ENCODE peak calls at places on chromosomes 12 and 14, in ten cellular contexts. Y, U, D, W, L, Z, A, K, J and P are unnamed samples.

GRCh38 chr12:32983968-32984367 is 87.4 kb upstream of the PKP2 start:
- DNase-seq in A (no peak), L (no peak), K (no peak), W (no peak), Z (no peak), Y (no peak), J (no peak), D (no peak), U (no peak), P (no peak)

GRCh38 chr14:53894456-53894855 is 62.2 kb downstream of the BMP4 start:
- DNase-seq in L (no peak), U (no peak), Y (peak; percentile 79), D (no peak), A (no peak), W (no peak), K (no peak), Z (no peak), J (no peak), P (no peak)

GRCh38 chr14:32358781-32359180 is 29.7 kb downstream of the AKAP6 start:
- DNase-seq in K (no peak), J (no peak), D (no peak), A (no peak), U (no peak), Z (no peak), L (no peak), Y (no peak), W (no peak), P (no peak)

GRCh38 chr14:52399104-52399503 is 85.0 kb downstream of the PTGER2 start:
- DNase-seq in K (no peak), D (no peak), Z (no peak), U (no peak), J (no peak), L (no peak), A (peak; percentile 48), W (no peak), Y (no peak), P (no peak)

GRCh38 chr14:71324767-71325272 is 417.6 kb downstream of the PCNX1 start:
- DNase-seq in L (no peak), Y (peak; percentile 38), Z (peak; percentile 89), J (no peak), D (no peak), A (no peak), U (no peak), K (no peak), W (no peak), P (no peak)

GRCh38 chr14:92945959-92946846 is 23.3 kb downstream of the CHGA start:
- DNase-seq in J (peak; percentile 63), U (peak; percentile 51), Y (peak; percentile 60), W (peak; percentile 85), L (no peak), D (peak; percentile 91), A (peak; percentile 47), K (peak; percentile 51), Z (no peak), P (peak; percentile 84)

GRCh38 chr12:121820056-121820455 is 16.2 kb downstream of the SETD1B start:
- DNase-seq in J (no peak), D (no peak), K (no peak), Y (no peak), L (no peak), A (no peak), Z (no peak), U (no peak), W (no peak), P (no peak)

GRCh38 chr12:5989621-5990020 is 44.6 kb upstream of the ANO2 start:
- DNase-seq in J (no peak), K (no peak), Y (no peak), D (no peak), U (no peak), Z (no peak), W (no peak), L (no peak), A (no peak), P (no peak)

GRCh38 chr12:40622246-40622838 is 69.9 kb upstream of the CNTN1 start:
- DNase-seq in D (no peak), U (no peak), Y (peak; percentile 43), K (peak; percentile 50), A (peak; percentile 23), L (peak; percentile 64), W (no peak), J (peak; percentile 55), Z (no peak), P (no peak)

GRCh38 chr14:69013943-69014782 is 35.1 kb upstream of the ACTN1 start:
- DNase-seq in Y (peak; percentile 83), J (peak; percentile 55), W (peak; percentile 92), Z (no peak), U (peak; percentile 27), L (no peak), D (peak; percentile 72), A (no peak), K (no peak), P (peak; percentile 75)

GRCh38 chr14:63542231-63542999 is 762 bp downstream of the PPP2R5E start:
- DNase-seq in K (no peak), L (no peak), D (peak; percentile 54), A (peak; percentile 20), Y (no peak), Z (no peak), W (no peak), U (peak; percentile 10), J (peak; percentile 14), P (peak; percentile 62)

DNA sequence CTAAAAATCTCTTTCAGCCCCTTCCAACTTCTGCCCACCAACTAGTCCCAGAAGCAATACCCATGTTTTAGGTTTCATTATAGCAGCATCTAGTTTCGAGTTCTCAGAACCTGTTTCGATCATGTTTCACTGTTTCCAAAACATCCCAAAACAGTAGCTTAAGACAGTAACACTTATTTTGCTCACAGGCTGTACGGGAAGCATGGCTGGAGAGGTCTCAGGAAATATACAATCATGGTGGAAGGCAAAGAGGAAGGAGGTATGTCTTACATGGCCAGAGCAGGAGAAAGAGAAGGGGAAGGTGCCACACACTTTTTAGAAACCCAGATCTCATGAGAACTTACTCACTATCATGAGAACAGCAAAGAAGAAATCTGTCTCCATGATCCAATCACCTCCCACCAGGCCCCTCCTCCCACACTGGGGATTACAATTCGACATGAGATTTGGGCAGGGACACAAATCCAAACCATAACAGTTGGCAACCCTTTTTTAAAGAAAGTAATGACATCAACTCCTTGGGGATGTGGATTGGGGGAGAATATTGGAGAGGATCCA is 270.0 kb upstream of the PLEKHG7 start:
- DNase-seq in L (no peak), Y (no peak), A (no peak), Z (peak; percentile 93), K (no peak), D (no peak), J (no peak), U (no peak), W (no peak), P (no peak)
- TF ChIP-seq POLR2A in L (no peak), Y (no peak), A (no peak), Z (no peak), K (no peak), D (no peak), J (no peak), U (no peak), W (no peak), P (no peak)

GRCh38 chr12:133225527-133225926 is 10.2 kb downstream of the ANHX start:
- DNase-seq in Z (no peak), W (no peak), D (no peak), J (no peak), L (no peak), K (no peak), A (no peak), U (no peak), Y (no peak), P (no peak)

GRCh38 chr12:133231001-133231400 is 4.7 kb downstream of the ANHX start:
- DNase-seq in U (no peak), Z (no peak), K (no peak), W (no peak), J (no peak), A (no peak), Y (no peak), L (no peak), D (no peak), P (no peak)

GRCh38 chr12:133222211-133222610 is 13.5 kb downstream of the ANHX start:
- DNase-seq in K (no peak), D (no peak), Y (no peak), Z (no peak), J (no peak), A (no peak), U (no peak), L (no peak), W (no peak), P (no peak)

GRCh38 chr12:133226690-133227089 is 9.0 kb downstream of the ANHX start:
- DNase-seq in W (no peak), L (no peak), D (no peak), Z (no peak), Y (no peak), U (no peak), J (no peak), K (no peak), A (no peak), P (no peak)

GRCh38 chr12:133227281-133227852 is 8.3 kb downstream of the ANHX start:
- DNase-seq in Z (no peak), L (no peak), W (no peak), D (no peak), U (no peak), Y (no peak), J (no peak), K (no peak), A (no peak), P (no peak)
- H3K9me3 ChIP-seq in Z (no peaks in the 10 kb centered on the region), L (no peaks in the 10 kb centered on the region), W (peaks cover 58% of the 10 kb centered on the region), D (peaks cover 23% of the 10 kb centered on the region), U (peaks cover 2% of the 10 kb centered on the region), Y (peaks cover 65% of the 10 kb centered on the region), J (no peaks in the 10 kb centered on the region), K (peaks cover 3% of the 10 kb centered on the region), A (no peaks in the 10 kb centered on the region), P (no peaks in the 10 kb centered on the region)

GRCh38 chr14:95504135-95505029 is 12.1 kb downstream of the SYNE3 start:
- DNase-seq in U (no peak), W (peak; percentile 16), A (no peak), Z (no peak), Y (peak; percentile 88), K (no peak), L (no peak), D (no peak), J (no peak), P (no peak)

GRCh38 chr14:95503365-95504134 is 12.9 kb downstream of the SYNE3 start:
- DNase-seq in K (no peak), J (no peak), Z (peak; percentile 74), U (no peak), L (no peak), D (no peak), A (no peak), Y (no peak), W (peak; percentile 47), P (no peak)

GRCh38 chr14:95507701-95508103 is 8.7 kb downstream of the SYNE3 start:
- DNase-seq in D (no peak), K (no peak), U (no peak), J (no peak), W (peak; percentile 72), A (no peak), Y (peak; percentile 75), Z (no peak), L (no peak), P (no peak)

GRCh38 chr14:95507174-95507573 is 9.3 kb downstream of the SYNE3 start:
- DNase-seq in A (peak; percentile 74), L (peak; percentile 61), U (peak; percentile 73), J (peak; percentile 71), K (no peak), W (peak; percentile 81), D (peak; percentile 81), Y (peak; percentile 94), Z (no peak), P (no peak)

GRCh38 chr14:95505030-95505589 is 11.3 kb downstream of the SYNE3 start:
- DNase-seq in Y (no peak), K (no peak), J (no peak), L (no peak), A (no peak), W (peak; percentile 66), Z (no peak), D (no peak), U (no peak), P (no peak)
- H3K36me3 ChIP-seq in Y (no peaks in the 10 kb centered on the region), K (no peaks in the 10 kb centered on the region), J (no peaks in the 10 kb centered on the region), L (no peaks in the 10 kb centered on the region), A (no peaks in the 10 kb centered on the region), W (no peaks in the 10 kb centered on the region), Z (peaks cover 17% of the 10 kb centered on the region), D (no peaks in the 10 kb centered on the region), U (no peaks in the 10 kb centered on the region), P (no peaks in the 10 kb centered on the region)

GRCh38 chr14:105480807-105481801 is 5.6 kb upstream of the CRIP1 start:
- DNase-seq in A (peak; percentile 88), Z (no peak), U (peak; percentile 92), Y (peak; percentile 81), L (peak; percentile 95), D (peak; percentile 93), J (peak; percentile 86), K (peak; percentile 55), W (peak; percentile 96), P (peak; percentile 87)
- TF ChIP-seq POLR2A in A (no peak), Z (no peak), U (no peak), Y (peak; percentile 78), L (peak; percentile 55), D (no peak), J (peak; percentile 42), K (peak; percentile 25), W (no peak), P (no peak)